ENCODE peak calls at places on chromosomes 16 and 17, in six cellular contexts. J, W, F, R, T and L are unnamed samples.

GRCh38 chr17:79087428-79088143 is 13.0 kb downstream of the ENGASE start:
- DNase-seq in J (peak), W (peak), F (no peak), R (peak), T (peak), L (peak)

GRCh38 chr16:28003021-28003865 is 60.3 kb downstream of the GSG1L start:
- DNase-seq in J (no peak), W (no peak), F (no peak), R (no peak), T (no peak), L (no peak)

GRCh38 chr17:48678141-48678971 is 44.0 kb downstream of the PRAC1 start:
- DNase-seq in J (peak), W (peak), F (peak), R (peak), T (peak), L (peak)

GRCh38 chr17:35849469-35850348 is 19.0 kb downstream of the HEATR9 start:
- DNase-seq in J (peak), W (peak), F (no peak), R (peak), T (peak), L (peak)

GRCh38 chr17:83203073-83203471 is 123.7 kb downstream of the METRNL start:
- DNase-seq in J (no peak), W (no peak), F (peak), R (no peak), T (peak), L (peak)

GRCh38 chr16:67170168-67170947 is at the start of gene NOL3:
- DNase-seq in J (no peak), W (no peak), F (peak), R (peak), T (peak), L (peak)

GRCh38 chr16:46690281-46691178 is 1.1 kb downstream of the ORC6 start:
- DNase-seq in J (no peak), W (no peak), F (no peak), R (no peak), T (peak), L (peak)

GRCh38 chr17:19016881-19017280 is 12.3 kb upstream of the FAM83G start:
- DNase-seq in J (no peak), W (no peak), F (peak), R (no peak), T (no peak), L (no peak)

GRCh38 chr17:7523033-7523432 is 25.8 kb upstream of the TNFSF12 start:
- DNase-seq in J (peak), W (peak), F (no peak), R (no peak), T (peak), L (no peak)

GRCh38 chr16:87324411-87325275 is 7.5 kb upstream of the C16orf95 start:
- DNase-seq in J (peak), W (peak), F (no peak), R (peak), T (peak), L (no peak)

GRCh38 chr17:81339502-81340296 is 44.6 kb upstream of the SLC38A10 start:
- DNase-seq in J (no peak), W (no peak), F (peak), R (no peak), T (peak), L (no peak)

GRCh38 chr17:76074390-76075363 is at the start of gene GALR2:
- DNase-seq in J (no peak), W (no peak), F (no peak), R (no peak), T (no peak), L (no peak)

GRCh38 chr17:5695480-5695879 is 111.2 kb upstream of the NLRP1 start:
- DNase-seq in J (no peak), W (no peak), F (no peak), R (no peak), T (no peak), L (no peak)

GRCh38 chr16:49284962-49285361 is 3.3 kb upstream of the CBLN1 start:
- DNase-seq in J (no peak), W (no peak), F (no peak), R (no peak), T (no peak), L (no peak)

GRCh38 chr17:71983828-71984227 is 137.0 kb upstream of the SOX9 start:
- DNase-seq in J (no peak), W (no peak), F (no peak), R (no peak), T (no peak), L (no peak)

GRCh38 chr17:731943-732787 is at the start of gene TLCD3A:
- DNase-seq in J (peak), W (peak), F (peak), R (peak), T (peak), L (peak)

GRCh38 chr16:23423496-23424049 is 29.4 kb downstream of the COG7 start:
- DNase-seq in J (no peak), W (no peak), F (no peak), R (peak), T (peak), L (peak)

GRCh38 chr16:73179671-73180370 is 131.9 kb upstream of the ZFHX3 start:
- DNase-seq in J (no peak), W (no peak), F (no peak), R (peak), T (no peak), L (no peak)

GRCh38 chr17:73133911-73134649 is 30.7 kb upstream of the SSTR2 start:
- DNase-seq in J (no peak), W (no peak), F (no peak), R (no peak), T (no peak), L (no peak)

GRCh38 chr16:86443508-86444130 is 66.7 kb upstream of the FOXF1 start:
- DNase-seq in J (no peak), W (no peak), F (no peak), R (no peak), T (no peak), L (no peak)

GRCh38 chr16:48617711-48618148 is 7.8 kb upstream of the N4BP1 start:
- DNase-seq in J (no peak), W (no peak), F (no peak), R (peak), T (no peak), L (peak)

GRCh38 chr17:57880086-57880456 is 30.2 kb upstream of the MRPS23 start:
- DNase-seq in J (no peak), W (no peak), F (no peak), R (no peak), T (no peak), L (no peak)

GRCh38 chr17:38701504-38702165 is 3.4 kb upstream of the MLLT6 start:
- DNase-seq in J (peak), W (peak), F (no peak), R (no peak), T (peak), L (no peak)

GRCh38 chr16:82767808-82768207 is 141.0 kb downstream of the CDH13 start:
- DNase-seq in J (no peak), W (no peak), F (no peak), R (no peak), T (no peak), L (no peak)

GRCh38 chr16:64629622-64630021 is 492.2 kb downstream of the CDH11 start:
- DNase-seq in J (no peak), W (no peak), F (no peak), R (no peak), T (no peak), L (peak)

GRCh38 chr17:41777579-41778188 is 8.8 kb downstream of the JUP start:
- DNase-seq in J (no peak), W (no peak), F (peak), R (peak), T (peak), L (peak)

GRCh38 chr17:80811181-80812105 is 180.2 kb upstream of the CHMP6 start:
- DNase-seq in J (peak), W (no peak), F (no peak), R (no peak), T (peak), L (no peak)

GRCh38 chr17:47785538-47786123 is 36.0 kb downstream of the OSBPL7 start:
- DNase-seq in J (no peak), W (no peak), F (no peak), R (no peak), T (no peak), L (no peak)

GRCh38 chr16:8958344-8958808 is 5.3 kb downstream of the USP7 start:
- DNase-seq in J (no peak), W (no peak), F (no peak), R (no peak), T (peak), L (peak)

GRCh38 chr16:69494993-69495392 is 70.6 kb downstream of the CYB5B start:
- DNase-seq in J (peak), W (peak), F (no peak), R (no peak), T (peak), L (no peak)

GRCh38 chr17:43832976-43833829 is at the start of gene MPP3:
- DNase-seq in J (peak), W (peak), F (peak), R (peak), T (peak), L (peak)

GRCh38 chr17:39240631-39241030 is 14.9 kb upstream of the STAC2 start:
- DNase-seq in J (no peak), W (no peak), F (no peak), R (no peak), T (no peak), L (no peak)

GRCh38 chr16:84143081-84143480 is 1.9 kb downstream of the HSDL1 start:
- DNase-seq in J (no peak), W (no peak), F (no peak), R (no peak), T (no peak), L (no peak)

GRCh38 chr17:70969540-70970034 is 800.3 kb downstream of the KCNJ2 start:
- DNase-seq in J (no peak), W (no peak), F (no peak), R (no peak), T (no peak), L (no peak)

GRCh38 chr16:68724797-68725196 is 12.3 kb upstream of the CDH1 start:
- DNase-seq in J (no peak), W (no peak), F (no peak), R (no peak), T (peak), L (no peak)

GRCh38 chr16:67942200-67942509 is 1.8 kb downstream of the LCAT start:
- DNase-seq in J (peak), W (no peak), F (no peak), R (no peak), T (no peak), L (peak)

GRCh38 chr16:70660672-70661350 is 14.5 kb downstream of the IL34 start:
- DNase-seq in J (no peak), W (no peak), F (no peak), R (no peak), T (no peak), L (no peak)

GRCh38 chr17:38554430-38555350 is 51.1 kb downstream of the SRCIN1 start:
- DNase-seq in J (no peak), W (no peak), F (no peak), R (no peak), T (no peak), L (no peak)

DNA sequence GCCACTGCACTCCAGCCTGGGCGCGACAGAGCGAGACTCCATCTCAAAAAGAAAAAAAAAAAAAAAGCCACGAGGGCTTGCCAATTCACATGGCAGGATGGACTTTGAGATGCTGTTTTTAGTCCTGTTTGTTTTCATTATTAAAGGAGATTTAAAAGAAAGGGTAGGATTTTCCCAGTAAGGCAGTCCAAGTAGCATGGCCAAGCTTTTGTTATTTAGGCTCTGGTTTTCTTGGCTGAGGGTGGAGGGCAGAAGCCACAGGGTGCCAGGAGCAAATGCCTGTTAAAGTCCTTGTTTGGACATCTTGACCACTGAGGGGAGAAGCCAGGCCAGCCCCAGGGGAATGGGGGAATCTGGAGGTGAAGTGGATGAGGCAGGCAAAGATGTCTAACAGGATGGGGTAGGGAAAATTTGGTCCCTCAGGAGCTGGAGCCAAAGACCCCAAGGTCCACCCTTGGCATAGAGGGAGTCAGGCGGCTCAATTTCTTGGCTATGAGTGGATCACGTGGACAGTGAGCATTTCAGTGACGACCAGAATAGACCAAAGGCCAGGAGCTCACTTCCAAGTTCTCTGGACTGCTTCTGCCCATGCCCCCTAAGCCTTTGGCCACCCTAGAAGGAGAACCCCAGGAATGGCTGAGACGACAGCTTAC is 20.8 kb upstream of the PLLP start:
- DNase-seq in J (no peak), W (no peak), F (no peak), R (peak), T (no peak), L (no peak)
- H3K27ac ChIP-seq in J (no peak), W (no peak), F (peak), R (peak), T (no peak), L (no peak)

GRCh38 chr16:4371481-4372314 is at the start of gene VASN:
- DNase-seq in J (peak), W (peak), F (peak), R (peak), T (peak), L (peak)
- H3K27ac ChIP-seq in J (peak), W (peak), F (peak), R (peak), T (peak), L (peak)

GRCh38 chr16:3760518-3760917 is 43.2 kb upstream of the TRAP1 start:
- DNase-seq in J (no peak), W (no peak), F (no peak), R (no peak), T (no peak), L (no peak)
- H3K27ac ChIP-seq in J (no peak), W (no peak), F (no peak), R (no peak), T (no peak), L (no peak)

GRCh38 chr16:24800586-24800985 is 45.2 kb upstream of the SLC5A11 start:
- DNase-seq in J (no peak), W (no peak), F (no peak), R (no peak), T (no peak), L (peak)

GRCh38 chr16:24805484-24805883 is 40.3 kb upstream of the SLC5A11 start:
- DNase-seq in J (no peak), W (no peak), F (no peak), R (no peak), T (no peak), L (no peak)

GRCh38 chr16:24801761-24802302 is 43.9 kb upstream of the SLC5A11 start:
- DNase-seq in J (no peak), W (no peak), F (no peak), R (no peak), T (no peak), L (no peak)
- H3K27ac ChIP-seq in J (no peak), W (no peak), F (no peak), R (no peak), T (no peak), L (no peak)

DNA sequence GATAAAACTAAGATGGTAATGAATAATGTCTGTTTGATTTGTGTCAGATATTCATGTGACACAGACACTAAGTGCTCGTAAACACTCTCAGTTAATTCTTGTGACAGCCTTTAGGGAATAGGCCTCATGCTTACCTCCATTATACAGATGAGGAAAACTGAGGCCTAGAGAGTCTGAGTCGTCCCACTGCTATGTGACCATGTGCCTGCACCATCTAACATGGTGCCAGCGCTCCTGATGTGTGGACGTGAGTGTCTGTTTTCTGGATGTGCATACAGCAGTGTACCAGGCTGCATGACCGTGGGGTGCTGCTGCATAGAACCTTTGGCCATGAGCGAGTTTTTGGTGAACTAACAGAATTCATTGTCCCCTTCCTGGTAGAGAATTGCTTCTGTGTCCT is 61.8 kb downstream of the MPRIP start:
- DNase-seq in J (no peak), W (no peak), F (no peak), R (no peak), T (no peak), L (no peak)
- H3K27ac ChIP-seq in J (no peak), W (no peak), F (no peak), R (peak), T (no peak), L (no peak)